ENCODE peak calls at places on chromosome 3, in seven cellular contexts. R, Y, U, B, Z, T and D are unnamed samples.

GRCh38 chr3:70531063-70531657 is 218.7 kb upstream of the MDFIC2 start:
- DNase-seq in U (no peak), B (peak; percentile 62), R (peak; percentile 24), Y (peak; percentile 16), Z (peak; percentile 7), T (no peak), D (no peak)

GRCh38 chr3:146605106-146605505 is at the start of gene PLSCR5:
- DNase-seq in R (no peak), B (no peak), T (no peak), Y (no peak), Z (no peak), U (no peak), D (peak; percentile 51)

GRCh38 chr3:146214493-146214892 is 36.4 kb downstream of the PLSCR4 start:
- DNase-seq in U (no peak), R (no peak), Y (no peak), T (no peak), Z (no peak), B (no peak), D (no peak)

GRCh38 chr3:42119558-42120355 is 28.6 kb downstream of the TRAK1 start:
- DNase-seq in B (no peak), U (no peak), Z (no peak), R (no peak), Y (no peak), T (no peak), D (no peak)

GRCh38 chr3:197428117-197428761 is 127.5 kb downstream of the BDH1 start:
- DNase-seq in T (no peak), B (peak; percentile 28), Y (no peak), Z (no peak), R (peak; percentile 28), U (no peak), D (peak; percentile 61)

GRCh38 chr3:75985432-75985831 is 200.1 kb upstream of the ZNF717 start:
- DNase-seq in Y (no peak), B (no peak), U (no peak), R (no peak), T (no peak), Z (no peak), D (no peak)

GRCh38 chr3:125470671-125471070 is 49.3 kb downstream of the SNX4 start:
- DNase-seq in Y (no peak), U (no peak), B (no peak), R (no peak), T (no peak), Z (no peak), D (no peak)

GRCh38 chr3:88307666-88308065 is 157.9 kb downstream of the C3orf38 start:
- DNase-seq in R (no peak), Z (no peak), U (peak; percentile 32), B (no peak), Y (no peak), T (no peak), D (no peak)